ENCODE peak calls at places on chromosomes 4 and X, in five cellular contexts. T, W, B, O and J are unnamed samples.

GRCh38 chr4:106444557-106444956 is 76.0 kb upstream of the GIMD1 start:
- DNase-seq in T (no peak), O (peak), B (no peak), W (peak), J (peak)

GRCh38 chrX:118530537-118530936 is 34.9 kb downstream of the DOCK11 start:
- DNase-seq in T (no peak), O (peak), W (peak), B (no peak), J (no peak)

GRCh38 chr4:17546222-17546621 is 30.8 kb upstream of the LAP3 start:
- DNase-seq in T (no peak), W (no peak), O (no peak), B (no peak), J (no peak)

GRCh38 chrX:103220511-103221406 is 5.9 kb downstream of the BEX4 start:
- DNase-seq in B (no peak), O (no peak), T (no peak), W (no peak), J (no peak)

GRCh38 chrX:5876984-5877655 is 351.5 kb downstream of the NLGN4X start:
- DNase-seq in W (peak), B (no peak), T (no peak), O (no peak), J (no peak)

GRCh38 chr4:112514449-112515277 is 1.3 kb downstream of the NEUROG2 start:
- DNase-seq in O (no peak), T (peak), W (no peak), B (no peak), J (no peak)

GRCh38 chr4:119525005-119525749 is 103.4 kb downstream of the PDE5A start:
- DNase-seq in W (peak), T (no peak), O (peak), B (no peak), J (no peak)

GRCh38 chrX:111168314-111168713 is 72.3 kb downstream of the PAK3 start:
- DNase-seq in O (peak), W (no peak), T (peak), B (no peak), J (no peak)

GRCh38 chr4:87849612-87850011 is 16.8 kb downstream of the MEPE start:
- DNase-seq in T (no peak), O (peak), B (no peak), W (peak), J (no peak)

GRCh38 chr4:8121236-8122015 is 37.2 kb downstream of the ABLIM2 start:
- DNase-seq in W (no peak), O (no peak), T (no peak), B (no peak), J (no peak)

GRCh38 chr4:87270144-87270543 is 49.7 kb upstream of the KLHL8 start:
- DNase-seq in O (peak), T (peak), W (peak), B (no peak), J (peak)

GRCh38 chr4:79650217-79650616 is 242.2 kb upstream of the GK2 start:
- DNase-seq in W (peak), B (no peak), O (no peak), T (no peak), J (no peak)

GRCh38 chrX:116427976-116428375 is 8.4 kb upstream of the SLC6A14 start:
- DNase-seq in W (no peak), T (no peak), B (no peak), O (no peak), J (no peak)
- H3K4me3 ChIP-seq in W (no peak), T (no peak), B (no peak), O (no peak), J (no peak)

DNA sequence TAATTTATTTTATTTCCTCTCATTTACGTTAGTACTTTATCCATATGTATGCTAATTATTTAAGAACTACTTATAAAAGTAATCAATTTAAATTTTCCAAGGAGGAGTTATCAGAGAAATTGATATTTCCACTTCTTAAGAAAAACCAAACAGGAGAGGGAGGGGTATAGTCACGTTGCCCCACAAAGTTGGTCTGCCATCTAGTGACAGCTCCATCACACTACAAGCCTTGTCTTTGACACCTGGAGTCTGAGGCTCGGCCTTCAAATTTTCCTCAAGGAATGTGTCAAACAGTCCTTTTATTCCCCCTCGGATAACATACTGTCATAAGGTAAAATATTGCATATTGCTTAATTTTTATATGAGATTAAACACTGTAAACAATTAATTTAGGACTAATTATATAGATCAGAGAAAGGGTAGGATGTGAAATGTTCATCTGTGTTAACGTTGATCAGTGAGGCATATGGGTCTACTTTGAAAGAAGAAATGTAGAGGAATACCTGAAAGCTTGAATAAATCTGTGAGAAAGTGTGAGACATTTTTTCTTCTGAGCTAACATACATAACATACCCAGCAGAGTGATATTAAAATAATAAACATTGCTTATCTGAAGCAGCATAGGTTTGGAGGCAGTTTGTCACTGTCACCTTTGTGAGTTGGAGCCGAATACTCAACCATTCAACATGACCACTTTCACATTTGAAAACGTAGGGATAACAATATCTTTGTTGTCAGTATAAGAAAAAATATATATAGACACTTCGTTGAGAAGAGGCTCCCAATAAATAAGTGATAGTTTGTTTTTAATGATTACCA is 114.4 kb downstream of the GLRA3 start:
- DNase-seq in O (peak), T (peak), W (peak), B (no peak), J (peak)
- TF ChIP-seq CTCF in O (peak), T (peak), W (peak), B (peak), J (peak)

GRCh38 chrX:48785156-48785524 is 1.2 kb upstream of the GATA1 start:
- DNase-seq in B (no peak), W (no peak), T (no peak), O (no peak), J (no peak)
- H3K4me3 ChIP-seq in B (no peak), W (no peak), T (no peak), O (no peak), J (no peak)

DNA sequence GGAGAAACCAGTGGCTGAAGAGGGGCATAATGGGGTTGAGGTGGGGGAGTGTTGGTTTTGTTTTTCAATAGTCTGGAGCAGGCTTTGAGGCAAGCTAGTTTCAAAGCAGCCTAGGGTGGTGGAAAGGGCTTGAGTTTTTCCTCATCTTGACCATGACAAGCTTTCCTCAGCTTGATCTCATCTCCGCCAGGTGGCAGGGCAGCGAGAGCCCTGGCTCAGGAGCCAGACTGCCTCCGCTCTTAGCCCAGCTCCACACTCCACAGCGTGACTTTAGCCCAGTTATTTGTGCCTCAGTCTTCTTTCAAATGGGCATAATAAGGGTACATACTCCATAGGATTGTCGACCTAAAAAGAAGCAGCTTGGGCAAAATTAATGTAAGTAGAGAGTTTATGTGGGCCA is 29.9 kb upstream of the SOWAHD start:
- DNase-seq in W (no peak), O (no peak), T (no peak), B (no peak), J (no peak)
- TF ChIP-seq CTCF in W (no peak), O (no peak), T (no peak), B (no peak), J (peak)

DNA sequence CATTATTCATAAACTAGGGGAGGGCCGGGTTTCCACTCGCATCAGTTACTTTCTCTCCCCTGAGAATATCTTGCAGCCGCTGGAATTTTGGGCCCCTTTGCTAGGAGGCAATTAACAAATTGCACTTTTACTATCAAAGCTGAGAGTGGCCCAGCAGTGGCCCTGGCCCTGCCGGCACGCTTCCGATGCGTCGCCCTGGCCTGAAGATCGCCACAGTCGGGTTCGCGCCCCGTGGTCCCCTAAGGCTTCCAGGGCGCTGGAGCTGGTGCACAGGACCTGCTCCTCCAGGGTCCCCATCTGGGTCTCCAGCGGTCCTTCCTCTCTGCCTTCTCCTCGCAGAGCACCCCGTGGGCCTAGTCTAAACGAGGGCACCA is 486 bp upstream of the CWH43 start:
- DNase-seq in O (no peak), T (no peak), B (no peak), W (no peak), J (no peak)
- H3K4me3 ChIP-seq in O (no peak), T (no peak), B (no peak), W (no peak), J (no peak)

DNA sequence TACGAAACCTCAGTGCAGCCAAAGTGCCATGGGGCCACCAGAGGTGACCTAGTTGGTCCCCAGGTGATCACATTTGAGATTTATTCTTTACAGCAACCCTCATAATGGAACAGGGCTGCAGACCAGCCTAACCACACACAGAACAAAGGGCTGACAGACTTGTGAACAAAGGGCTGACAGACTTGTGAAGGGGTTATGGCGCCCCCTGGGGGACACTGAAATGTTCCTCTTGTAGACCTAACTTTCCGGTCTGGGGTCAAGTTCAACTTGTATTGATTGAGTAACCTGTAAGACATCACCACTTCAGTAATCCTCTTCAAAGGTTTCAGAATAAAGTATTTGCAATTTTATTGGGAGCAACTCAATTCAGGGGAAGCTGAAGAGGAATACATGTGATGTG is 175.9 kb upstream of the RPS6KA3 start:
- DNase-seq in W (peak), B (peak), O (peak), T (peak), J (peak)
- TF ChIP-seq CTCF in W (peak), B (peak), O (peak), T (peak), J (peak)

DNA sequence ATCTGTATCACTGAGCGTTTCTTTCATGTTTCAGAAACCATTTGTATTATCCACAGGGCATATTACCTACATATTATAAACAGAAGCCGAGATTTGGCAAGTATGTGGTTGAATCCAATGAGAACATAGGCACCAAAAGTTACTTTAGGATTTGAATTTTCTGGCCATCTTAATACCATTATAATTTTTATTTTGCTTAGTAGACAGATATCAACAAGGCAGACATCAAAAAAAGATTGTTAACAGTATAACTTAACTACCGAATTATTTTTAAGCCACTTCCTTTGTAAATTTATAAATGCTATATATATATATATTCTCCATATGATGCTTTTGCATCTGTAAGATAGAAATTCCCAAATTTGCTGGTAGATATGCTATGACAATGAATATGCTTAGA is 2.2 kb downstream of the GUCY1B1 start:
- DNase-seq in W (no peak), O (no peak), B (no peak), T (no peak), J (no peak)
- H3K4me3 ChIP-seq in W (no peak), O (no peak), B (no peak), T (no peak), J (no peak)